ENCODE peak calls at places on chromosomes 7 and 10, in eight cellular contexts. V is SHP77; M is ovary; X is anterior cingulate cortex; E is mucosa of gallbladder; O is central memory CD4-positive, alpha-beta T cell; A is chondrocyte; H is hepatic stellate cell. F is an unnamed sample.

GRCh38 chr10:47073967-47074366 is 162.7 kb downstream of the PTPN20 start:
- DNase-seq in O (no peak), M (no peak), X (no peak), E (no peak), H (no peak), V (no peak), A (no peak), F (no peak)

GRCh38 chr7:111107576-111107975 is 16.6 kb downstream of the LRRN3 start:
- DNase-seq in M (no peak), E (no peak), H (no peak), O (no peak), A (no peak), X (no peak), V (no peak), F (no peak)

GRCh38 chr10:118963341-118963740 is 66.2 kb upstream of the NANOS1 start:
- DNase-seq in A (no peak), X (no peak), V (no peak), H (no peak), O (no peak), E (no peak), M (no peak), F (no peak)

GRCh38 chr7:43467406-43467805 is 115.5 kb upstream of the STK17A start:
- DNase-seq in H (no peak), A (no peak), V (no peak), E (no peak), M (no peak), O (no peak), X (no peak), F (no peak)

GRCh38 chr10:34407227-34407626 is 407.9 kb downstream of the PARD3 start:
- DNase-seq in A (no peak), O (no peak), E (no peak), M (no peak), H (peak), V (peak), X (no peak), F (no peak)

GRCh38 chr10:16787361-16787791 is 29.8 kb downstream of the RSU1 start:
- DNase-seq in O (peak), V (no peak), M (no peak), X (no peak), E (no peak), H (no peak), A (no peak), F (no peak)

GRCh38 chr10:34131152-34131551 is 683.9 kb downstream of the PARD3 start:
- DNase-seq in A (no peak), V (no peak), E (no peak), H (no peak), O (no peak), X (no peak), M (no peak), F (no peak)

GRCh38 chr10:80855348-80855971 is 317.8 kb downstream of the SH2D4B start:
- DNase-seq in X (peak), E (no peak), M (no peak), V (no peak), A (no peak), O (no peak), H (peak), F (peak)

GRCh38 chr7:129271500-129272355 is 46.9 kb downstream of the AHCYL2 start:
- DNase-seq in A (no peak), M (no peak), H (peak), X (no peak), O (peak), V (no peak), E (peak), F (peak)

GRCh38 chr10:12730809-12731519 is 270.5 kb downstream of the CCDC3 start:
- DNase-seq in H (no peak), M (no peak), X (no peak), V (no peak), A (no peak), O (no peak), E (no peak), F (no peak)

GRCh38 chr7:5424689-5425506 is 1.3 kb upstream of the TNRC18 start:
- DNase-seq in E (peak), X (peak), O (no peak), A (no peak), V (peak), H (peak), M (peak), F (peak)

GRCh38 chr7:135710417-135711138 is 17.4 kb downstream of the SLC13A4 start:
- DNase-seq in V (no peak), H (peak), E (no peak), A (no peak), O (no peak), M (no peak), X (no peak), F (no peak)

GRCh38 chr7:34357946-34358345 is 300.1 kb upstream of the NPSR1 start:
- DNase-seq in H (no peak), O (no peak), E (no peak), V (no peak), A (no peak), X (no peak), M (no peak), F (no peak)

GRCh38 chr7:14836006-14836405 is 66.5 kb downstream of the DGKB start:
- DNase-seq in X (no peak), A (no peak), H (no peak), E (no peak), M (no peak), O (no peak), V (peak), F (no peak)

GRCh38 chr7:117087639-117088396 is 134.5 kb downstream of the ST7 start:
- DNase-seq in X (no peak), M (no peak), A (no peak), H (no peak), O (no peak), V (no peak), E (no peak), F (no peak)